ENCODE peak calls at places on chromosome 9, in eight cellular contexts. F is left cardiac atrium; H is Right ventricle myocardium inferior; B is stimulated activated CD8-positive, alpha-beta memory T cell treated with anti-CD3 and anti-CD28 coated beads, Interleukin-4, amount 100 ng/mL, for 4 hours; D is cerebellar cortex; C is stimulated activated CD4-positive, alpha-beta T cell treated with anti-CD3 and anti-CD28 coated beads, Interleukin-2, amount 100 ng/mL, for 48 hours; J is small intestine; G is WTC11. E is an unnamed sample.

GRCh38 chr9:17706347-17706746 is 127.5 kb downstream of the SH3GL2 start:
- DNase-seq in H (no peak), C (no peak), G (no peak), B (no peak), D (no peak), F (no peak), J (no peak), E (no peak)

GRCh38 chr9:99491408-99492259 is 269.6 kb downstream of the SEC61B start:
- DNase-seq in C (no peak), G (no peak), F (no peak), H (no peak), D (no peak), J (no peak), B (no peak), E (no peak)

GRCh38 chr9:90903731-90904422 is 102.3 kb downstream of the SYK start:
- DNase-seq in H (no peak), B (no peak), C (no peak), G (no peak), J (no peak), D (no peak), F (no peak), E (no peak)

GRCh38 chr9:107360098-107360497 is 77.0 kb downstream of the RAD23B start:
- DNase-seq in J (no peak), G (no peak), D (no peak), F (no peak), C (no peak), B (no peak), H (no peak), E (no peak)

GRCh38 chr9:114869845-114870244 is 60.5 kb downstream of the TNFSF8 start:
- DNase-seq in G (peak), B (no peak), C (no peak), H (no peak), F (no peak), J (peak), D (no peak), E (no peak)

GRCh38 chr9:93010056-93010455 is 48.4 kb upstream of the SUSD3 start:
- DNase-seq in C (no peak), H (no peak), G (no peak), B (no peak), D (no peak), J (no peak), F (no peak), E (no peak)

GRCh38 chr9:33510264-33511183 is 13.5 kb upstream of the ANKRD18B start:
- DNase-seq in J (peak), D (peak), G (peak), B (no peak), F (peak), H (peak), C (no peak), E (no peak)

GRCh38 chr9:129445794-129446306 is 175.1 kb downstream of the C9orf50 start:
- DNase-seq in C (no peak), H (no peak), G (no peak), J (no peak), F (no peak), D (no peak), B (no peak), E (no peak)

GRCh38 chr9:105441761-105442160 is 6.1 kb upstream of the FSD1L start:
- DNase-seq in D (no peak), G (no peak), C (no peak), H (no peak), F (no peak), B (no peak), J (no peak), E (no peak)

GRCh38 chr9:134730011-134730760 is 88.6 kb downstream of the COL5A1 start:
- DNase-seq in C (no peak), F (peak), D (no peak), J (no peak), G (no peak), H (peak), B (no peak), E (no peak)

GRCh38 chr9:109117856-109118801 is 1.6 kb downstream of the TMEM245 start:
- DNase-seq in B (no peak), H (no peak), J (peak), C (peak), F (peak), G (no peak), D (no peak), E (peak)

GRCh38 chr9:132125361-132125760 is 36.5 kb upstream of the NTNG2 start:
- DNase-seq in C (no peak), H (no peak), J (no peak), B (no peak), F (no peak), G (peak), D (no peak), E (no peak)

GRCh38 chr9:94644543-94644942 is 5.2 kb upstream of the FBP1 start:
- DNase-seq in F (no peak), H (no peak), J (no peak), D (no peak), C (no peak), B (no peak), G (no peak), E (no peak)

GRCh38 chr9:136858844-136859757 is 7.0 kb downstream of the MAMDC4 start:
- DNase-seq in H (no peak), G (no peak), B (no peak), J (peak), D (peak), F (peak), C (no peak), E (no peak)

GRCh38 chr9:137045294-137046093 is 483 bp downstream of the NPDC1 start:
- DNase-seq in H (no peak), J (no peak), C (no peak), G (peak), D (peak), F (no peak), B (no peak), E (no peak)

GRCh38 chr9:109248133-109248581 is 72.7 kb downstream of the EPB41L4B start:
- DNase-seq in F (no peak), B (no peak), J (no peak), H (no peak), C (no peak), G (no peak), D (no peak), E (no peak)

GRCh38 chr9:21854594-21854993 is 52.2 kb downstream of the MTAP start:
- DNase-seq in H (no peak), J (peak), C (no peak), G (no peak), F (peak), B (no peak), D (no peak), E (peak)

GRCh38 chr9:87481890-87482855 is 15.5 kb upstream of the DAPK1 start:
- DNase-seq in B (no peak), J (no peak), C (no peak), H (no peak), D (no peak), G (no peak), F (no peak), E (no peak)

GRCh38 chr9:23123048-23123632 is 676.5 kb downstream of the DMRTA1 start:
- DNase-seq in D (peak), F (peak), G (peak), H (no peak), B (no peak), J (no peak), C (no peak), E (no peak)

GRCh38 chr9:117000834-117001233 is 313.7 kb downstream of the TRIM32 start:
- DNase-seq in H (no peak), D (peak), B (no peak), J (no peak), G (no peak), F (no peak), C (no peak), E (no peak)

GRCh38 chr9:127223810-127224177 is 40.8 kb upstream of the GARNL3 start:
- DNase-seq in F (no peak), G (peak), B (no peak), C (no peak), J (peak), H (no peak), D (peak), E (no peak)

GRCh38 chr9:35563791-35564197 is 41.3 kb upstream of the TESK1 start:
- DNase-seq in G (peak), J (no peak), B (no peak), C (no peak), D (no peak), H (peak), F (peak), E (no peak)